ENCODE peak calls at places on chromosome 18, in eight cellular contexts. H, X, Y, S, C, D, E and N are unnamed samples.

GRCh38 chr18:56672391-56672790 is 21.2 kb downstream of the WDR7 start:
- DNase-seq in E (no peak), Y (no peak), X (no peak), H (no peak), C (no peak), D (no peak), S (no peak), N (no peak)

GRCh38 chr18:51077217-51077616 is 47.2 kb downstream of the SMAD4 start:
- DNase-seq in D (no peak), Y (no peak), S (no peak), C (no peak), X (peak; percentile 81), E (peak; percentile 73), H (no peak), N (peak; percentile 72)

GRCh38 chr18:56647071-56647470 is 4.1 kb upstream of the WDR7 start:
- DNase-seq in E (no peak), C (no peak), Y (no peak), X (no peak), S (no peak), H (no peak), D (no peak), N (no peak)

GRCh38 chr18:63063171-63063570 is 256.4 kb downstream of the BCL2 start:
- DNase-seq in H (no peak), C (no peak), E (peak; percentile 26), X (peak; percentile 53), Y (no peak), D (no peak), S (peak; percentile 8), N (no peak)

GRCh38 chr18:8536922-8537321 is 72.3 kb upstream of the RAB12 start:
- DNase-seq in X (no peak), E (no peak), H (no peak), C (no peak), S (no peak), Y (no peak), D (no peak), N (no peak)

GRCh38 chr18:74255022-74255658 is 36.6 kb downstream of the CYB5A start:
- DNase-seq in C (no peak), H (peak; percentile 27), E (peak; percentile 63), S (peak; percentile 37), D (no peak), X (peak; percentile 62), Y (no peak), N (no peak)

GRCh38 chr18:68797901-68798300 is at the start of gene CCDC102B:
- DNase-seq in H (no peak), X (peak; percentile 67), S (no peak), C (peak; percentile 53), Y (no peak), D (no peak), E (peak; percentile 84), N (peak; percentile 54)

GRCh38 chr18:49123431-49123830 is 172.7 kb upstream of the SMAD7 start:
- DNase-seq in S (no peak), H (no peak), D (no peak), Y (no peak), C (no peak), E (peak; percentile 13), X (no peak), N (no peak)

GRCh38 chr18:26510337-26510736 is 38.0 kb downstream of the KCTD1 start:
- DNase-seq in Y (peak; percentile 25), E (no peak), H (no peak), D (no peak), C (no peak), S (no peak), X (no peak), N (no peak)

GRCh38 chr18:12321331-12321730 is 13.3 kb downstream of the TUBB6 start:
- DNase-seq in D (no peak), E (no peak), C (no peak), H (no peak), Y (no peak), X (no peak), S (no peak), N (no peak)

GRCh38 chr18:29160123-29160522 is 983.2 kb upstream of the CDH2 start:
- DNase-seq in X (peak; percentile 23), C (peak; percentile 98), Y (no peak), D (no peak), H (no peak), E (no peak), S (no peak), N (no peak)

GRCh38 chr18:63505566-63506335 is 29.0 kb downstream of the SERPINB5 start:
- DNase-seq in S (peak; percentile 66), E (peak; percentile 41), X (no peak), D (no peak), Y (no peak), C (peak; percentile 29), H (peak; percentile 76), N (peak; percentile 37)

GRCh38 chr18:63725682-63726480 is 23.1 kb downstream of the SERPINB11 start:
- DNase-seq in C (no peak), S (no peak), D (no peak), Y (peak; percentile 63), E (no peak), H (no peak), X (peak; percentile 28), N (no peak)

GRCh38 chr18:23056315-23056714 is 79.0 kb upstream of the CABLES1 start:
- DNase-seq in S (no peak), E (no peak), Y (no peak), D (no peak), C (no peak), X (no peak), H (no peak), N (no peak)

GRCh38 chr18:54480616-54481015 is 110.4 kb upstream of the DYNAP start:
- DNase-seq in D (no peak), H (no peak), C (no peak), E (no peak), Y (no peak), S (no peak), X (no peak), N (no peak)

GRCh38 chr18:47755102-47755456 is 175.4 kb downstream of the SMAD2 start:
- DNase-seq in X (no peak), C (no peak), Y (no peak), D (no peak), E (no peak), H (no peak), S (no peak), N (no peak)

GRCh38 chr18:28087173-28087563 is 89.8 kb downstream of the CDH2 start:
- DNase-seq in C (no peak), S (no peak), D (no peak), H (no peak), X (peak; percentile 57), E (peak; percentile 21), Y (no peak), N (no peak)

GRCh38 chr18:22974707-22975106 is 41.6 kb downstream of the RBBP8 start:
- DNase-seq in H (no peak), D (no peak), X (no peak), E (no peak), S (no peak), Y (no peak), C (no peak), N (no peak)